ENCODE peak calls at places on chromosomes 5 and 9, in five cellular contexts. P is stimulated activated naive B cell treated with anti-CD40 and anti-IgM and Interleukin-4, amounts not matched to agents 10 μg/mL and 1 μg/mL and 100 μg/mL, for 72 hours; C is nucleus accumbens; A is WTC11; V is activated T-helper 2 cell treated with anti-CD3 and anti-CD28 coated beads, Interferon-gamma antibody, Interleukin-2, Interleukin-4, amounts not matched to agents 10 μg/mL and 5 μg/mL and 100 μg/mL, durations not matched to agents 14 hours and 24 hours and 36 hours. B is an unnamed sample.

GRCh38 chr9:77839459-77840140 is 191.5 kb upstream of the GNA14 start:
- DNase-seq in P (no peak), C (no peak), A (no peak), V (no peak), B (no peak)

GRCh38 chr5:154118832-154119442 is 71.6 kb upstream of the GALNT10 start:
- DNase-seq in P (no peak), C (no peak), A (no peak), V (no peak), B (no peak)

GRCh38 chr5:40797273-40798011 is 732 bp downstream of the PRKAA1 start:
- DNase-seq in P (peak), C (peak), A (peak), V (peak), B (no peak)

GRCh38 chr5:157356576-157356975 is 90.7 kb downstream of the CYFIP2 start:
- DNase-seq in P (no peak), C (no peak), A (no peak), V (no peak), B (no peak)

GRCh38 chr5:107624233-107624632 is 46.5 kb downstream of the EFNA5 start:
- DNase-seq in P (no peak), C (no peak), A (no peak), V (no peak), B (no peak)

GRCh38 chr5:150158170-150158949 is 2.7 kb upstream of the PDGFRB start:
- DNase-seq in P (no peak), C (no peak), A (no peak), V (no peak), B (no peak)

GRCh38 chr5:73625314-73625904 is 587 bp upstream of the ARHGEF28 start:
- DNase-seq in P (no peak), C (no peak), A (no peak), V (no peak), B (no peak)

GRCh38 chr9:127912882-127913281 is 4.0 kb downstream of the ST6GALNAC4 start:
- DNase-seq in P (no peak), C (no peak), A (no peak), V (no peak), B (no peak)

GRCh38 chr5:163504091-163504931 is 1.1 kb upstream of the MAT2B start:
- DNase-seq in P (peak), C (peak), A (no peak), V (peak), B (no peak)

GRCh38 chr9:76218151-76218867 is 175.9 kb downstream of the RFK start:
- DNase-seq in P (no peak), C (no peak), A (no peak), V (no peak), B (no peak)

GRCh38 chr5:132668706-132669454 is 4.9 kb upstream of the IL4 start:
- DNase-seq in P (no peak), C (no peak), A (no peak), V (no peak), B (no peak)

GRCh38 chr5:160635678-160636077 is 214.0 kb downstream of the PTTG1 start:
- DNase-seq in P (no peak), C (no peak), A (no peak), V (no peak), B (no peak)

GRCh38 chr5:98458004-98458403 is 315.5 kb upstream of the RGMB start:
- DNase-seq in P (no peak), C (no peak), A (no peak), V (no peak), B (no peak)

GRCh38 chr9:70532753-70533152 is 118.3 kb upstream of the KLF9 start:
- DNase-seq in P (no peak), C (no peak), A (no peak), V (no peak), B (no peak)

GRCh38 chr5:72542695-72543094 is 35.5 kb upstream of the ZNF366 start:
- DNase-seq in P (no peak), C (no peak), A (no peak), V (no peak), B (no peak)

GRCh38 chr9:2972475-2972874 is 128.6 kb upstream of the PUM3 start:
- DNase-seq in P (no peak), C (no peak), A (no peak), V (no peak), B (no peak)

GRCh38 chr5:148920646-148921288 is 94.4 kb downstream of the ADRB2 start:
- DNase-seq in P (no peak), C (no peak), A (no peak), V (no peak), B (no peak)

GRCh38 chr5:153147891-153148623 is 342.4 kb upstream of the GRIA1 start:
- DNase-seq in P (no peak), C (peak), A (peak), V (no peak), B (no peak)

GRCh38 chr9:72362118-72362531 is 2.9 kb downstream of the ZFAND5 start:
- DNase-seq in P (no peak), C (no peak), A (no peak), V (no peak), B (no peak)

GRCh38 chr5:180172447-180173197 is 36.4 kb downstream of the RASGEF1C start:
- DNase-seq in P (no peak), C (peak), A (no peak), V (no peak), B (no peak)

GRCh38 chr5:15554542-15554941 is 54.6 kb downstream of the FBXL7 start:
- DNase-seq in P (no peak), C (no peak), A (peak), V (no peak), B (no peak)

GRCh38 chr9:115263731-115264130 is 145.8 kb upstream of the TNC start:
- DNase-seq in P (no peak), C (no peak), A (no peak), V (no peak), B (no peak)

GRCh38 chr9:75041041-75041440 is 12.9 kb upstream of the CARNMT1 start:
- DNase-seq in P (no peak), C (no peak), A (no peak), V (no peak), B (no peak)